ENCODE peak calls at places on chromosomes 13 and 19, in seven cellular contexts. B is IMR-90, E is neuronal stem cell, L is uterus, G is adipocyte, Y is GM23248, C is tibial nerve. T is an unnamed sample. For H3K27me3, the result is how much of the 10 kb centered on the place peaks cover.

GRCh38 chr13:52827839-52828238 is 20.6 kb downstream of the PCDH8 start:
- DNase-seq in B (no peak), E (no peak), L (no peak), G (no peak), Y (no peak), C (no peak), T (no peak)

GRCh38 chr19:49884760-49885159 is 7.3 kb downstream of the TBC1D17 start:
- DNase-seq in B (no peak), E (no peak), L (no peak), G (no peak), Y (no peak), C (no peak), T (no peak)

GRCh38 chr13:50732712-50733111 is 110.8 kb downstream of the DLEU7 start:
- DNase-seq in B (peak), E (no peak), L (no peak), G (peak), Y (peak), C (no peak), T (peak)

GRCh38 chr19:31350693-31351211 is 1.5 kb upstream of the TSHZ3 start:
- DNase-seq in B (peak), E (no peak), L (peak), G (peak), Y (peak), C (no peak), T (peak)

GRCh38 chr13:97445504-97446187 is 11.7 kb downstream of the RAP2A start:
- DNase-seq in B (no peak), E (no peak), L (no peak), G (no peak), Y (no peak), C (no peak), T (no peak)

GRCh38 chr13:99648266-99648665 is 147.0 kb downstream of the TM9SF2 start:
- DNase-seq in B (no peak), E (no peak), L (no peak), G (no peak), Y (no peak), C (no peak), T (no peak)

GRCh38 chr19:14943601-14944000 is 2.3 kb downstream of the OR7C2 start:
- DNase-seq in B (no peak), E (no peak), L (no peak), G (peak), Y (peak), C (no peak), T (no peak)

GRCh38 chr19:33134571-33135041 is 2.7 kb downstream of the WDR88 start:
- DNase-seq in B (no peak), E (no peak), L (no peak), G (no peak), Y (no peak), C (no peak), T (no peak)

GRCh38 chr13:36639610-36640009 is 34.2 kb upstream of the SERTM1 start:
- DNase-seq in B (no peak), E (no peak), L (no peak), G (no peak), Y (no peak), C (no peak), T (no peak)

GRCh38 chr13:28136916-28137315 is 1.4 kb upstream of the PAN3 start:
- DNase-seq in B (no peak), E (no peak), L (no peak), G (no peak), Y (peak), C (no peak), T (no peak)

GRCh38 chr19:8050274-8051096 is 2.1 kb upstream of the CCL25 start:
- DNase-seq in B (peak), E (peak), L (peak), G (peak), Y (peak), C (peak), T (peak)

GRCh38 chr13:101579291-101579802 is 126.9 kb downstream of the ITGBL1 start:
- DNase-seq in B (peak), E (no peak), L (no peak), G (peak), Y (peak), C (no peak), T (peak)

GRCh38 chr13:108185218-108185617 is 30.1 kb downstream of the LIG4 start:
- DNase-seq in B (no peak), E (no peak), L (no peak), G (no peak), Y (no peak), C (no peak), T (no peak)

GRCh38 chr19:10069046-10069445 is 17.1 kb upstream of the SHFL start:
- DNase-seq in B (peak), E (no peak), L (no peak), G (peak), Y (peak), C (no peak), T (no peak)

GRCh38 chr13:51793570-51794273 is 10.2 kb downstream of the DHRS12 start:
- DNase-seq in B (peak), E (no peak), L (no peak), G (peak), Y (peak), C (no peak), T (peak)

GRCh38 chr19:50428768-50429463 is 3.8 kb upstream of the MYBPC2 start:
- DNase-seq in B (no peak), E (no peak), L (no peak), G (no peak), Y (no peak), C (no peak), T (no peak)

GRCh38 chr13:28501547-28501946 is 6.6 kb upstream of the FLT1 start:
- DNase-seq in B (no peak), E (no peak), L (peak), G (no peak), Y (no peak), C (no peak), T (no peak)

GRCh38 chr13:27401210-27401609 is 23.2 kb upstream of the GTF3A start:
- DNase-seq in B (no peak), E (no peak), L (no peak), G (no peak), Y (peak), C (no peak), T (no peak)

GRCh38 chr13:105960326-105960725 is 575.1 kb downstream of the EFNB2 start:
- DNase-seq in B (no peak), E (no peak), L (no peak), G (no peak), Y (no peak), C (no peak), T (no peak)

GRCh38 chr19:41604831-41605230 is 22.0 kb downstream of the CEACAM4 start:
- DNase-seq in B (no peak), E (no peak), L (no peak), G (no peak), Y (no peak), C (no peak), T (no peak)
- H3K27me3 ChIP-seq in B (under half), E (under half), L (under half), G (under half), Y (under half), C (under half), T (under half)

GRCh38 chr19:17128403-17128802 is 52.8 kb downstream of the MYO9B start:
- DNase-seq in B (no peak), E (no peak), L (no peak), G (no peak), Y (no peak), C (no peak), T (no peak)

GRCh38 chr19:17127671-17128070 is 52.1 kb downstream of the MYO9B start:
- DNase-seq in B (no peak), E (no peak), L (no peak), G (no peak), Y (no peak), C (no peak), T (no peak)

GRCh38 chr19:17125052-17125727 is 49.6 kb downstream of the MYO9B start:
- DNase-seq in B (peak), E (no peak), L (no peak), G (peak), Y (peak), C (no peak), T (peak)

GRCh38 chr19:17124025-17124424 is 48.4 kb downstream of the MYO9B start:
- DNase-seq in B (no peak), E (no peak), L (no peak), G (no peak), Y (no peak), C (no peak), T (no peak)

GRCh38 chr19:17125728-17126677 is 50.4 kb downstream of the MYO9B start:
- DNase-seq in B (peak), E (no peak), L (no peak), G (no peak), Y (peak), C (peak), T (peak)
- H3K4me3 ChIP-seq in B (no peak), E (no peak), L (no peak), G (no peak), Y (no peak), C (peak), T (no peak)

GRCh38 chr19:29485293-29485692 is 40.5 kb upstream of the VSTM2B start:
- DNase-seq in B (no peak), E (no peak), L (no peak), G (no peak), Y (no peak), C (no peak), T (no peak)

GRCh38 chr19:29483641-29483920 is 42.2 kb upstream of the VSTM2B start:
- DNase-seq in B (no peak), E (no peak), L (no peak), G (no peak), Y (no peak), C (no peak), T (no peak)

GRCh38 chr19:29484876-29485275 is 40.9 kb upstream of the VSTM2B start:
- DNase-seq in B (no peak), E (no peak), L (no peak), G (no peak), Y (no peak), C (no peak), T (no peak)

GRCh38 chr19:29482855-29483640 is 42.7 kb upstream of the VSTM2B start:
- DNase-seq in B (no peak), E (no peak), L (no peak), G (no peak), Y (no peak), C (no peak), T (no peak)

GRCh38 chr19:29483944-29484581 is 41.7 kb upstream of the VSTM2B start:
- DNase-seq in B (no peak), E (no peak), L (no peak), G (no peak), Y (no peak), C (no peak), T (no peak)
- H3K27me3 ChIP-seq in B (under half), E (under half), L (under half), G (under half), Y (under half), C (under half), T (under half)

GRCh38 chr13:21233086-21233485 is 56.6 kb downstream of the MRPL57 start:
- DNase-seq in B (no peak), E (no peak), L (no peak), G (no peak), Y (no peak), C (no peak), T (no peak)
- H3K4me3 ChIP-seq in B (no peak), E (no peak), L (no peak), G (peak), Y (no peak), C (no peak), T (no peak)

DNA sequence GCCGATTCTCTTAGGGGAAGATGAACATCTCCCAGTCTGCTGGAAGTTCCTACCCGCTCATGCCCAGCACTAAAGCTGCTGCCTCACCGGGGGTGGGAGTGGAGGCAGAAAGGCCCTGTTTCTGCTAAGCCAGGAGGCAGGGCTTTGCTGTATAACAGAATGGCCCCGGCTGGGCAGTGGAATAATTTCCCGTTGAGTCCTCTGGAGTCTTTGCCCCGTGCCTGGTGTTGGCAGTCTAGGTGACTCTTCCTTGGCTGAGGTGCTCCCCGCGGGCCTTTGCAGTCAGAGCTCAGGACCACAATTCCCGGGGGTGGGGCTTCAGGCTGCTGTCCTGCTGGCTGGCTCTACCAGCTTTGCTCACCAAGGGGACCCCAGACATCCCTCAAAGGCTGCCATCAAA is 209.7 kb downstream of the TEX29 start:
- DNase-seq in B (no peak), E (no peak), L (no peak), G (no peak), Y (no peak), C (no peak), T (no peak)
- H3K27me3 ChIP-seq in B (under half), E (under half), L (under half), G (under half), Y (under half), C (under half), T (under half)

T was measured in brain microvascular endothelial cell.